ENCODE peak calls at places on chromosomes 5 and 9, in eight cellular contexts. H is H9, P is ovary, C is OCI-LY7, S is RWPE1, R is colonic mucosa, L is cardiac muscle cell, Z is uterus. B is an unnamed sample.

GRCh38 chr5:75603421-75603820 is 7.8 kb upstream of the ANKDD1B start:
- DNase-seq in H (no peak), P (no peak), C (no peak), S (peak), R (no peak), L (peak), Z (no peak), B (no peak)

GRCh38 chr5:175920506-175920865 is 47.6 kb downstream of the THOC3 start:
- DNase-seq in H (no peak), P (no peak), C (no peak), S (no peak), R (no peak), L (no peak), Z (no peak), B (no peak)

GRCh38 chr5:118999696-119000095 is 11.3 kb upstream of the DTWD2 start:
- DNase-seq in H (no peak), P (no peak), C (no peak), S (no peak), R (no peak), L (no peak), Z (no peak), B (no peak)

GRCh38 chr5:42811591-42812392 is at the start of gene SELENOP:
- DNase-seq in H (no peak), P (peak), C (no peak), S (no peak), R (peak), L (peak), Z (peak), B (peak)

GRCh38 chr9:121574771-121575519 is 75.3 kb upstream of the GGTA1 start:
- DNase-seq in H (no peak), P (no peak), C (no peak), S (no peak), R (no peak), L (no peak), Z (no peak), B (no peak)

GRCh38 chr5:67578011-67578410 is 381.4 kb upstream of the CD180 start:
- DNase-seq in H (no peak), P (no peak), C (no peak), S (no peak), R (no peak), L (peak), Z (no peak), B (no peak)

GRCh38 chr9:113611461-113612215 is 148.1 kb downstream of the RGS3 start:
- DNase-seq in H (no peak), P (no peak), C (no peak), S (no peak), R (no peak), L (no peak), Z (no peak), B (no peak)

GRCh38 chr9:123601828-123602227 is 245.8 kb downstream of the CRB2 start:
- DNase-seq in H (no peak), P (no peak), C (no peak), S (no peak), R (no peak), L (no peak), Z (no peak), B (no peak)

GRCh38 chr5:96374653-96375052 is 58.4 kb downstream of the PCSK1 start:
- DNase-seq in H (no peak), P (no peak), C (no peak), S (no peak), R (no peak), L (no peak), Z (no peak), B (no peak)

GRCh38 chr5:10630126-10630525 is 66.3 kb downstream of the ANKRD33B start:
- DNase-seq in H (no peak), P (no peak), C (no peak), S (peak), R (no peak), L (no peak), Z (no peak), B (peak)

GRCh38 chr9:32677931-32678330 is 42.5 kb upstream of the TAF1L start:
- DNase-seq in H (no peak), P (no peak), C (no peak), S (no peak), R (no peak), L (no peak), Z (no peak), B (no peak)

GRCh38 chr9:37036237-37037136 is 2.4 kb upstream of the PAX5 start:
- DNase-seq in H (peak), P (no peak), C (peak), S (no peak), R (peak), L (peak), Z (no peak), B (no peak)

GRCh38 chr5:137649228-137649890 is 86.5 kb downstream of the KLHL3 start:
- DNase-seq in H (no peak), P (no peak), C (no peak), S (no peak), R (no peak), L (peak), Z (no peak), B (no peak)

GRCh38 chr5:6832994-6833393 is 119.8 kb downstream of the TENT4A start:
- DNase-seq in H (no peak), P (no peak), C (no peak), S (no peak), R (no peak), L (no peak), Z (no peak), B (peak)

GRCh38 chr9:120904061-120904998 is 22.3 kb downstream of the TRAF1 start:
- DNase-seq in H (no peak), P (no peak), C (peak), S (no peak), R (no peak), L (no peak), Z (no peak), B (no peak)

GRCh38 chr5:175590471-175590881 is 67.4 kb upstream of the HRH2 start:
- DNase-seq in H (no peak), P (no peak), C (no peak), S (peak), R (no peak), L (peak), Z (no peak), B (peak)

GRCh38 chr9:7115606-7116005 is 357.8 kb downstream of the KDM4C start:
- DNase-seq in H (no peak), P (no peak), C (no peak), S (no peak), R (no peak), L (peak), Z (no peak), B (no peak)

GRCh38 chr9:89471390-89471789 is 26.5 kb downstream of the SEMA4D start:
- DNase-seq in H (no peak), P (no peak), C (no peak), S (no peak), R (no peak), L (no peak), Z (no peak), B (no peak)

GRCh38 chr9:31542384-31543055 is 841.9 kb upstream of the ACO1 start:
- DNase-seq in H (peak), P (peak), C (peak), S (peak), R (no peak), L (peak), Z (no peak), B (peak)

GRCh38 chr9:98181746-98182068 is 10.7 kb downstream of the CORO2A start:
- DNase-seq in H (no peak), P (no peak), C (no peak), S (no peak), R (no peak), L (no peak), Z (no peak), B (no peak)

GRCh38 chr5:126104341-126104740 is 318.9 kb upstream of the GRAMD2B start:
- DNase-seq in H (no peak), P (no peak), C (no peak), S (no peak), R (no peak), L (no peak), Z (no peak), B (no peak)

GRCh38 chr9:116355153-116355827 is 201.7 kb downstream of the PAPPA start:
- DNase-seq in H (peak), P (peak), C (no peak), S (no peak), R (no peak), L (peak), Z (peak), B (no peak)

GRCh38 chr5:17221843-17222614 is 4.6 kb downstream of the BASP1 start:
- DNase-seq in H (no peak), P (no peak), C (no peak), S (no peak), R (no peak), L (peak), Z (no peak), B (peak)

GRCh38 chr5:111507276-111507675 is 5.1 kb downstream of the STARD4 start:
- DNase-seq in H (no peak), P (no peak), C (no peak), S (no peak), R (no peak), L (no peak), Z (no peak), B (no peak)

GRCh38 chr5:155455791-155456514 is 442.4 kb downstream of the KIF4B start:
- DNase-seq in H (no peak), P (no peak), C (no peak), S (no peak), R (no peak), L (no peak), Z (no peak), B (no peak)

GRCh38 chr5:132439521-132440206 is 50.9 kb downstream of the IRF1 start:
- DNase-seq in H (no peak), P (peak), C (no peak), S (peak), R (no peak), L (peak), Z (peak), B (peak)

GRCh38 chr5:50881407-50881806 is 215.0 kb downstream of the PARP8 start:
- DNase-seq in H (no peak), P (no peak), C (no peak), S (no peak), R (no peak), L (no peak), Z (no peak), B (no peak)
- TF ChIP-seq CTCF in H (no peak), P (no peak), C (no peak), S (no peak), R (no peak), L (no peak), Z (no peak), B (no peak)

GRCh38 chr9:92636627-92637026 is 33.3 kb downstream of the IPPK start:
- DNase-seq in H (peak), P (no peak), C (no peak), S (no peak), R (no peak), L (no peak), Z (peak), B (no peak)
- TF ChIP-seq CTCF in H (peak), P (no peak), C (peak), S (no peak), R (no peak), L (no peak), Z (no peak), B (peak)

GRCh38 chr5:1054018-1054798 is 45.6 kb downstream of the NKD2 start:
- DNase-seq in H (no peak), P (peak), C (no peak), S (no peak), R (no peak), L (no peak), Z (no peak), B (no peak)

GRCh38 chr5:1051366-1051720 is 42.7 kb downstream of the NKD2 start:
- DNase-seq in H (no peak), P (no peak), C (no peak), S (no peak), R (no peak), L (no peak), Z (no peak), B (no peak)

GRCh38 chr5:1052076-1052475 is 43.5 kb downstream of the NKD2 start:
- DNase-seq in H (no peak), P (no peak), C (no peak), S (no peak), R (no peak), L (no peak), Z (no peak), B (no peak)

GRCh38 chr5:1053391-1054017 is 44.9 kb downstream of the NKD2 start:
- DNase-seq in H (no peak), P (peak), C (no peak), S (no peak), R (no peak), L (peak), Z (no peak), B (no peak)

GRCh38 chr5:1052641-1053390 is 44.2 kb downstream of the NKD2 start:
- DNase-seq in H (no peak), P (no peak), C (peak), S (no peak), R (no peak), L (no peak), Z (no peak), B (no peak)
- TF ChIP-seq CTCF in H (no peak), P (no peak), C (peak), S (peak), R (no peak), L (no peak), Z (no peak), B (no peak)

DNA sequence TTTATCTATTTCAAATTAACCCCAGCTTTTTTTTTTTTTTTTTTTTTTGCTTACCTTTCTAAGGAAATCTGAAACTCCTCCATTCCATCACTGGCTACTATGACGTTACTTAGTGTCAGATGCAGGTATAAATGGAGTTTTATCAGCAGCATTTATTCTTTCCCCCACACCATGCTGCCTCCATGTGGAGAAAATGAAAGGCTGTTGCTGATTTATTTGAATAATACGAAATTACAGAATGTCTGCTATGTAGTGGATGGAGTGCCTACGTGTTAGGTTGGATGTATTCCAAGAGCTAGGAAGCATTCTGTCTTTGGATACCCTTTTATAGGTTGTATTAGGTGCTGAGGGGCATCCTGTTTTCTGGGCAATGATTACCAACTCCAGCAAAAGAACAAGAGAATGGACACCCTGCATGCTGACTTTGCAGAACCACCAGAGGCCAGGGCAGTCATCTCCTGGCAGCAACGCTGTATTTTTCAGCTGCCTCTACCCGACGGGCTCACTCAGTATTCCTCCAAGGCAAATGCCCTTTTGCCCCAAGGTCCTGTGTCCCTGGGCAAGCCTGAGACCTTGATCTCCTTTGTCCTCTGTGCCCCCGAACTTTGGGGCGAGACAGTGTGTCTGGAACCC is 199.5 kb downstream of the ALDH1A1 start:
- DNase-seq in H (no peak), P (no peak), C (no peak), S (peak), R (no peak), L (peak), Z (no peak), B (peak)
- TF ChIP-seq CTCF in H (peak), P (no peak), C (no peak), S (no peak), R (no peak), L (peak), Z (no peak), B (peak)

DNA sequence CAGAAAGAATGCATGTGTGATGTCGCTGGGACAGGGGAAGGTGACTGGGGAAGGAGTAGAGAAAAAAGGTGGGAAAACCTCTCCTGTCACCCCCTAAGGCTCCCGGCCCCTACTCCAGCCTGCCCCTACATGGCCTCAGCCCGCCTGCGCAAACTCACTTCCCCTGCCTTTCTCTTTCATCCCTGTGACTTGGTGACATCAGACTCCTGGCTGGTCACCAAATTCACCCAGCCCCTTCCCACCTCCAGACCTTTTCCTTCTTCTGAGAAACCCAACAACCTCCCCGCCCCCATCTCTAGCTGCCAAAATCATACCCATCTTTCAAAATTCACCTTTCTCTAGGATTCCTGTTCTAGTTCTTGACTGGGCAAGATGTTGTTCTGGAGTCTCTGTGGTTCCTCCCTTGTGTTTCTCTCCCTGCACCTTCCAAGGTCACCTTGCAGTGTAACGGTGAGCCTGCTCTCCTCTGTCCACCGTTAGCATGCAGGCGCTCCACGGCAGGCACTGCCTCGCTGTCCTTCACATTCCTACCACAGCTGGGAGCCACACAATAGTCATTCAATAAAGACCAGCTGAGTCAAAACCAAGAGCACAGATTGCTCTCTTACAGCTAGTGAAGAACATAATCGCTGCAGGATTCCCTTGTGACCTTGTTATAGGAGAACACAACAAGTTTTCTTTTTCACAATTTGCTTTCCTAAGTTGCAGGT is 134.5 kb downstream of the FANCC start:
- DNase-seq in H (peak), P (peak), C (no peak), S (no peak), R (no peak), L (no peak), Z (no peak), B (no peak)
- TF ChIP-seq CTCF in H (peak), P (peak), C (no peak), S (no peak), R (no peak), L (peak), Z (no peak), B (no peak)

DNA sequence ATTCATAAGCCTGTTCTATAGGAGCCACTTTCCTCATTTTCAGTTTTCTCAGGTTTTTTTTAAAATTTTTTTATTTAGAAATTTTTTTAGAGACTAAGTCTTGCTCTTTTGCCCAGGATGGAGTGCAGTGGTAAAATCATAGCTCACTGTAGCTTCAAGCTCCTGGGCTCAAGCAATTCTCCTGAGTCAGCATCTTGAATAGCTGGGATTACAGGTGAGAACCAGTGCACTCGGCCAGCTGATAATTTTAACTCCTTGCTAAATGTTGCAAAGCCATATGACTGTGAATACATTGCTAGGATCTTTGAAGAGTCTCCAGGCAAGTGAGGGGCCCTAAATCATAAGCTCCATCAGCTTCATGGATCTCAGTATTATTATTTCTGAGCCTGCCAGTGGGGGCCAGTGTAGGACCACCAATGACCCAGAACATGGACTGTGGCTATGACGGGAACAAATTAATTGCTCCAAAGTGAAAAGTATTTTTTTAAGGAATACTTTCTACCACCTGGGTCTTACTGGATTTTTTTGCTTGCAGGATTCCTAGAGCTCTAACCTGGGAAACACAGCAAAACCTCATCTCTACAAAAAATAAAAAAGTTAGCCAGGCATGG is 5.7 kb upstream of the GAPVD1 start:
- DNase-seq in H (no peak), P (no peak), C (peak), S (no peak), R (no peak), L (peak), Z (no peak), B (peak)
- TF ChIP-seq CTCF in H (peak), P (no peak), C (peak), S (peak), R (no peak), L (peak), Z (no peak), B (peak)

DNA sequence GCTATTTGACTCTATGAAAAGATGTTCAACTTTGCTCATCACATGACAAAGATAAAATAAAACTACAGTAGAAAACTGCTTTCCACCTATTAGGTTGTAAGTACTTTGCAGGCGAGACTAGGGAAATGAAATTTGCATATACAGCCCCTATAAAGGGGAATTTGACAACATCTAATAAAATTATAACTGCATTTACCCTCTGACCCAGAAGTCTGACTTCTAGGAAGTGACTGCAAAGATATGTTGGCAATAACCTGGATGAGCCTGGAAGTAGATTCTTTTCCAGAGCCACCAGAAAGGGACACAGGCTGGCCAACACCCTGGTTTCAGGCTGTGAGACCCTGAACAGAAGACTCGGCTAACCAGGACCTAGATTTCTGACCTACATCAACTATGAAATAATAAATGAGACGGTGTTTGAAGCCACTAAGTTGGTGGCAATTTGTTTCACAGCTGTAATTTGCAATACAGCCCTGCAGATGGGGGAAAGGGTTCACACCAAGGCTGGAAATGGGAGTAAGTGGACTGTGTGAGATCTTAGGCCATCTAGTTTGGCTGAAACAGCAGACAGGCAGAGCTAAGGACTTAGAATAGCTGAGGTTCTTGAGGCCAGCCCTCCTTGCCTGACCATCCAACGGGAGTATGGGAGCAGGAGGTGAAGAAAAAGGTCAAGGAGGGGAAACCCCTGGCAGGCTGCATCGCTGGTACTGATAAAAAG is 106.6 kb downstream of the SIL1 start:
- DNase-seq in H (no peak), P (peak), C (peak), S (no peak), R (no peak), L (peak), Z (no peak), B (peak)
- TF ChIP-seq CTCF in H (no peak), P (peak), C (no peak), S (no peak), R (no peak), L (peak), Z (peak), B (no peak)

GRCh38 chr5:85049020-85049419 is 664.3 kb upstream of the EDIL3 start:
- DNase-seq in H (peak), P (no peak), C (no peak), S (no peak), R (no peak), L (peak), Z (no peak), B (peak)
- TF ChIP-seq CTCF in H (peak), P (no peak), C (peak), S (no peak), R (no peak), L (peak), Z (no peak), B (peak)